ENCODE peak calls at places on chromosomes 2 and 18, in ten cellular contexts. One of them, this sample, is unnamed.
A peak's percentile ranks its signal among the peaks of the same experiment; 100 is the strongest.

GRCh38 chr18:22507055-22507454 is 89.3 kb upstream of the CTAGE1 start:
- DNase-seq in fibroblast of the aortic adventitia: no peak
- DNase-seq in NCI-H1436 treated with DMSO at 0.1 percent for 48 hours: no peak
- DNase-seq in RWPE1: no peak
- DNase-seq in NCI-H226: no peak
- DNase-seq in cardiac fibroblast: no peak
- DNase-seq in pulmonary artery endothelial cell: no peak
- DNase-seq in EL: no peak
- DNase-seq in H9: no peak
- DNase-seq in right lobe of liver: no peak
- DNase-seq in this sample: no peak

GRCh38 chr18:80068571-80069272 is 34.5 kb downstream of the RBFA start:
- DNase-seq in EL: no peak
- DNase-seq in NCI-H226: no peak
- DNase-seq in pulmonary artery endothelial cell: no peak
- DNase-seq in cardiac fibroblast: no peak
- DNase-seq in NCI-H1436 treated with DMSO at 0.1 percent for 48 hours: no peak
- DNase-seq in fibroblast of the aortic adventitia: no peak
- DNase-seq in RWPE1: no peak
- DNase-seq in H9: no peak
- DNase-seq in right lobe of liver: no peak
- DNase-seq in this sample: no peak

GRCh38 chr18:8719192-8719591 is 13.8 kb downstream of the MTCL1 start:
- DNase-seq in EL: no peak
- DNase-seq in H9: no peak
- DNase-seq in pulmonary artery endothelial cell: no peak
- DNase-seq in right lobe of liver: no peak
- DNase-seq in NCI-H1436 treated with DMSO at 0.1 percent for 48 hours: no peak
- DNase-seq in NCI-H226: peak; percentile 69
- DNase-seq in RWPE1: no peak
- DNase-seq in cardiac fibroblast: no peak
- DNase-seq in fibroblast of the aortic adventitia: peak; percentile 21
- DNase-seq in this sample: no peak

GRCh38 chr2:189088566-189089225 is 90.9 kb downstream of the COL5A2 start:
- DNase-seq in fibroblast of the aortic adventitia: peak; percentile 66
- DNase-seq in RWPE1: no peak
- DNase-seq in pulmonary artery endothelial cell: no peak
- DNase-seq in cardiac fibroblast: no peak
- DNase-seq in EL: no peak
- DNase-seq in H9: no peak
- DNase-seq in NCI-H226: no peak
- DNase-seq in NCI-H1436 treated with DMSO at 0.1 percent for 48 hours: no peak
- DNase-seq in right lobe of liver: no peak
- DNase-seq in this sample: no peak

GRCh38 chr2:239616729-239617128 is 215.9 kb upstream of the HDAC4 start:
- DNase-seq in pulmonary artery endothelial cell: no peak
- DNase-seq in cardiac fibroblast: no peak
- DNase-seq in EL: no peak
- DNase-seq in fibroblast of the aortic adventitia: no peak
- DNase-seq in right lobe of liver: no peak
- DNase-seq in NCI-H1436 treated with DMSO at 0.1 percent for 48 hours: no peak
- DNase-seq in H9: no peak
- DNase-seq in RWPE1: no peak
- DNase-seq in NCI-H226: no peak
- DNase-seq in this sample: no peak

GRCh38 chr18:53710080-53710479 is 514.4 kb downstream of the MBD2 start:
- DNase-seq in EL: no peak
- DNase-seq in NCI-H226: no peak
- DNase-seq in H9: no peak
- DNase-seq in fibroblast of the aortic adventitia: no peak
- DNase-seq in NCI-H1436 treated with DMSO at 0.1 percent for 48 hours: no peak
- DNase-seq in pulmonary artery endothelial cell: no peak
- DNase-seq in cardiac fibroblast: no peak
- DNase-seq in right lobe of liver: no peak
- DNase-seq in RWPE1: no peak
- DNase-seq in this sample: no peak

GRCh38 chr2:191711621-191712020 is 33.7 kb downstream of the NABP1 start:
- DNase-seq in fibroblast of the aortic adventitia: peak; percentile 54
- DNase-seq in NCI-H226: no peak
- DNase-seq in H9: no peak
- DNase-seq in cardiac fibroblast: no peak
- DNase-seq in RWPE1: no peak
- DNase-seq in right lobe of liver: no peak
- DNase-seq in EL: no peak
- DNase-seq in NCI-H1436 treated with DMSO at 0.1 percent for 48 hours: no peak
- DNase-seq in pulmonary artery endothelial cell: no peak
- DNase-seq in this sample: no peak

GRCh38 chr2:28752608-28752984 is 966 bp downstream of the PPP1CB start:
- DNase-seq in pulmonary artery endothelial cell: no peak
- DNase-seq in H9: no peak
- DNase-seq in right lobe of liver: no peak
- DNase-seq in EL: no peak
- DNase-seq in cardiac fibroblast: peak; percentile 19
- DNase-seq in RWPE1: no peak
- DNase-seq in fibroblast of the aortic adventitia: peak; percentile 17
- DNase-seq in NCI-H1436 treated with DMSO at 0.1 percent for 48 hours: no peak
- DNase-seq in NCI-H226: no peak
- DNase-seq in this sample: peak; percentile 47

GRCh38 chr2:196537311-196537710 is 102.2 kb upstream of the CCDC150 start:
- DNase-seq in NCI-H1436 treated with DMSO at 0.1 percent for 48 hours: no peak
- DNase-seq in EL: no peak
- DNase-seq in H9: no peak
- DNase-seq in NCI-H226: no peak
- DNase-seq in right lobe of liver: no peak
- DNase-seq in cardiac fibroblast: no peak
- DNase-seq in pulmonary artery endothelial cell: no peak
- DNase-seq in fibroblast of the aortic adventitia: no peak
- DNase-seq in RWPE1: no peak
- DNase-seq in this sample: no peak

GRCh38 chr18:55355220-55355619 is 232.8 kb downstream of the TCF4 start:
- DNase-seq in RWPE1: no peak
- DNase-seq in NCI-H1436 treated with DMSO at 0.1 percent for 48 hours: no peak
- DNase-seq in right lobe of liver: no peak
- DNase-seq in pulmonary artery endothelial cell: no peak
- DNase-seq in EL: no peak
- DNase-seq in cardiac fibroblast: no peak
- DNase-seq in fibroblast of the aortic adventitia: no peak
- DNase-seq in NCI-H226: no peak
- DNase-seq in H9: no peak
- DNase-seq in this sample: no peak

GRCh38 chr18:13220326-13220991 is 1.9 kb downstream of the LDLRAD4 start:
- DNase-seq in H9: no peak
- DNase-seq in NCI-H226: no peak
- DNase-seq in pulmonary artery endothelial cell: no peak
- DNase-seq in cardiac fibroblast: no peak
- DNase-seq in fibroblast of the aortic adventitia: no peak
- DNase-seq in right lobe of liver: no peak
- DNase-seq in NCI-H1436 treated with DMSO at 0.1 percent for 48 hours: no peak
- DNase-seq in EL: no peak
- DNase-seq in RWPE1: no peak
- DNase-seq in this sample: peak; percentile 17

GRCh38 chr18:21272016-21272582 is 30.1 kb downstream of the GREB1L start:
- DNase-seq in H9: no peak
- DNase-seq in EL: no peak
- DNase-seq in pulmonary artery endothelial cell: no peak
- DNase-seq in NCI-H1436 treated with DMSO at 0.1 percent for 48 hours: no peak
- DNase-seq in fibroblast of the aortic adventitia: no peak
- DNase-seq in NCI-H226: no peak
- DNase-seq in cardiac fibroblast: no peak
- DNase-seq in RWPE1: no peak
- DNase-seq in right lobe of liver: no peak
- DNase-seq in this sample: no peak

GRCh38 chr2:238247841-238248440 is 8.1 kb upstream of the HES6 start:
- DNase-seq in right lobe of liver: peak; percentile 28
- DNase-seq in EL: no peak
- DNase-seq in pulmonary artery endothelial cell: no peak
- DNase-seq in cardiac fibroblast: no peak
- DNase-seq in NCI-H226: no peak
- DNase-seq in RWPE1: no peak
- DNase-seq in H9: no peak
- DNase-seq in NCI-H1436 treated with DMSO at 0.1 percent for 48 hours: no peak
- DNase-seq in fibroblast of the aortic adventitia: no peak
- DNase-seq in this sample: no peak

GRCh38 chr2:112623913-112624777 is 21.6 kb upstream of the SLC20A1 start:
- DNase-seq in right lobe of liver: no peak
- DNase-seq in fibroblast of the aortic adventitia: peak; percentile 90
- DNase-seq in RWPE1: peak; percentile 92
- DNase-seq in NCI-H1436 treated with DMSO at 0.1 percent for 48 hours: no peak
- DNase-seq in NCI-H226: peak; percentile 96
- DNase-seq in cardiac fibroblast: peak; percentile 72
- DNase-seq in pulmonary artery endothelial cell: no peak
- DNase-seq in EL: peak; percentile 93
- DNase-seq in H9: no peak
- DNase-seq in this sample: no peak

GRCh38 chr18:41905786-41906527 is 49.1 kb upstream of the PIK3C3 start:
- DNase-seq in right lobe of liver: no peak
- DNase-seq in cardiac fibroblast: no peak
- DNase-seq in EL: peak; percentile 2
- DNase-seq in RWPE1: no peak
- DNase-seq in fibroblast of the aortic adventitia: no peak
- DNase-seq in NCI-H226: no peak
- DNase-seq in pulmonary artery endothelial cell: no peak
- DNase-seq in H9: no peak
- DNase-seq in NCI-H1436 treated with DMSO at 0.1 percent for 48 hours: no peak
- DNase-seq in this sample: no peak

GRCh38 chr18:31562726-31563125 is 29.0 kb upstream of the TTR start:
- DNase-seq in cardiac fibroblast: no peak
- DNase-seq in H9: no peak
- DNase-seq in NCI-H226: no peak
- DNase-seq in pulmonary artery endothelial cell: no peak
- DNase-seq in EL: no peak
- DNase-seq in NCI-H1436 treated with DMSO at 0.1 percent for 48 hours: no peak
- DNase-seq in fibroblast of the aortic adventitia: no peak
- DNase-seq in right lobe of liver: no peak
- DNase-seq in RWPE1: no peak
- DNase-seq in this sample: no peak

GRCh38 chr2:45264227-45265225 is 255.3 kb upstream of the SIX2 start:
- DNase-seq in NCI-H1436 treated with DMSO at 0.1 percent for 48 hours: no peak
- DNase-seq in pulmonary artery endothelial cell: no peak
- DNase-seq in fibroblast of the aortic adventitia: no peak
- DNase-seq in cardiac fibroblast: no peak
- DNase-seq in EL: peak; percentile 73
- DNase-seq in right lobe of liver: no peak
- DNase-seq in H9: no peak
- DNase-seq in RWPE1: no peak
- DNase-seq in NCI-H226: no peak
- DNase-seq in this sample: no peak

GRCh38 chr18:13893418-13893760 is 21.9 kb downstream of the MC2R start:
- DNase-seq in NCI-H1436 treated with DMSO at 0.1 percent for 48 hours: no peak
- DNase-seq in H9: no peak
- DNase-seq in fibroblast of the aortic adventitia: no peak
- DNase-seq in pulmonary artery endothelial cell: no peak
- DNase-seq in NCI-H226: no peak
- DNase-seq in EL: no peak
- DNase-seq in cardiac fibroblast: no peak
- DNase-seq in RWPE1: no peak
- DNase-seq in right lobe of liver: no peak
- DNase-seq in this sample: no peak

GRCh38 chr2:180591947-180592346 is 388.5 kb upstream of the UBE2E3 start:
- DNase-seq in NCI-H226: no peak
- DNase-seq in right lobe of liver: no peak
- DNase-seq in cardiac fibroblast: no peak
- DNase-seq in RWPE1: no peak
- DNase-seq in fibroblast of the aortic adventitia: no peak
- DNase-seq in pulmonary artery endothelial cell: no peak
- DNase-seq in H9: no peak
- DNase-seq in NCI-H1436 treated with DMSO at 0.1 percent for 48 hours: no peak
- DNase-seq in EL: no peak
- DNase-seq in this sample: no peak

GRCh38 chr18:79634186-79634585 is 45.4 kb upstream of the CTDP1 start:
- DNase-seq in H9: no peak
- DNase-seq in pulmonary artery endothelial cell: no peak
- DNase-seq in NCI-H226: no peak
- DNase-seq in EL: no peak
- DNase-seq in fibroblast of the aortic adventitia: no peak
- DNase-seq in right lobe of liver: no peak
- DNase-seq in RWPE1: no peak
- DNase-seq in NCI-H1436 treated with DMSO at 0.1 percent for 48 hours: no peak
- DNase-seq in cardiac fibroblast: no peak
- DNase-seq in this sample: no peak

GRCh38 chr2:26901326-26902183 is 53.6 kb downstream of the DPYSL5 start:
- DNase-seq in cardiac fibroblast: peak; percentile 11
- DNase-seq in fibroblast of the aortic adventitia: peak; percentile 19
- DNase-seq in NCI-H1436 treated with DMSO at 0.1 percent for 48 hours: no peak
- DNase-seq in right lobe of liver: no peak
- DNase-seq in H9: peak; percentile 47
- DNase-seq in RWPE1: no peak
- DNase-seq in EL: no peak
- DNase-seq in NCI-H226: no peak
- DNase-seq in pulmonary artery endothelial cell: no peak
- DNase-seq in this sample: peak; percentile 61

GRCh38 chr2:52498062-52498750 is 1269.4 kb upstream of the CHAC2 start:
- DNase-seq in H9: no peak
- DNase-seq in RWPE1: no peak
- DNase-seq in EL: no peak
- DNase-seq in NCI-H226: no peak
- DNase-seq in pulmonary artery endothelial cell: no peak
- DNase-seq in fibroblast of the aortic adventitia: no peak
- DNase-seq in right lobe of liver: no peak
- DNase-seq in NCI-H1436 treated with DMSO at 0.1 percent for 48 hours: no peak
- DNase-seq in cardiac fibroblast: no peak
- DNase-seq in this sample: no peak